ENCODE peak calls at places on chromosomes 3 and 15, in four cellular contexts. E is H1, C is A549, T is HCT116. L is an unnamed sample.

GRCh38 chr3:12707425-12707824 is 43.5 kb upstream of the RAF1 start:
- DNase-seq in C (no peak), T (no peak), E (no peak), L (peak; percentile 37)

GRCh38 chr3:176796371-176796770 is 400.9 kb downstream of the TBL1XR1 start:
- DNase-seq in T (no peak), E (no peak), C (no peak), L (peak; percentile 9)

GRCh38 chr3:59541352-59541751 is 491.5 kb upstream of the CFAP20DC start:
- DNase-seq in T (no peak), C (no peak), E (no peak), L (no peak)

GRCh38 chr15:47618216-47618615 is 99.1 kb upstream of the SEMA6D start:
- DNase-seq in E (no peak), C (no peak), T (no peak), L (no peak)

GRCh38 chr3:183253364-183253960 is 409 bp downstream of the B3GNT5 start:
- DNase-seq in C (no peak), T (no peak), E (no peak), L (peak; percentile 41)

GRCh38 chr15:33068007-33068441 is 126.5 kb downstream of the FMN1 start:
- DNase-seq in T (no peak), C (peak; percentile 72), E (no peak), L (no peak)

GRCh38 chr3:153595186-153595815 is 433.3 kb downstream of the RAP2B start:
- DNase-seq in C (peak; percentile 6), E (no peak), T (peak; percentile 24), L (peak; percentile 50)

GRCh38 chr15:63198752-63199250 is 9.4 kb downstream of the RAB8B start:
- DNase-seq in T (no peak), E (no peak), C (no peak), L (peak; percentile 69)

GRCh38 chr15:83365370-83365938 is 81.0 kb upstream of the BNC1 start:
- DNase-seq in E (no peak), C (peak; percentile 49), T (peak; percentile 16), L (peak; percentile 20)

GRCh38 chr3:34033840-34034239 is 235.4 kb downstream of the PDCD6IP start:
- DNase-seq in C (no peak), E (no peak), T (no peak), L (no peak)

GRCh38 chr15:45637552-45638033 is 2.8 kb downstream of the SQOR start:
- DNase-seq in T (no peak), E (no peak), C (peak; percentile 32), L (peak; percentile 98)

GRCh38 chr3:81419196-81419595 is 342.2 kb downstream of the GBE1 start:
- DNase-seq in T (no peak), C (peak; percentile 3), E (no peak), L (peak; percentile 22)

GRCh38 chr3:73143821-73144237 is 82.4 kb downstream of the EBLN2 start:
- DNase-seq in E (no peak), C (no peak), T (no peak), L (no peak)
- TF ChIP-seq CEBPB in E (no peak), C (no peak), T (no peak), L (no peak)

GRCh38 chr3:93910085-93910484 is 63.6 kb downstream of the PROS1 start:
- DNase-seq in E (no peak), C (no peak), T (no peak), L (no peak)
- TF ChIP-seq CEBPB in E (no peak), C (no peak), T (no peak), L (peak; percentile 10)

GRCh38 chr3:148974726-148975125 is 16.6 kb upstream of the GYG1 start:
- DNase-seq in C (no peak), E (no peak), T (no peak), L (peak; percentile 23)

GRCh38 chr3:148971819-148972218 is 19.5 kb upstream of the GYG1 start:
- DNase-seq in C (no peak), E (no peak), T (no peak), L (peak; percentile 69)

GRCh38 chr3:148975277-148975676 is 16.1 kb upstream of the GYG1 start:
- DNase-seq in E (no peak), C (no peak), T (no peak), L (no peak)

GRCh38 chr3:148975696-148976095 is 15.6 kb upstream of the GYG1 start:
- DNase-seq in C (no peak), E (no peak), T (no peak), L (no peak)

GRCh38 chr3:148970311-148970710 is 21.0 kb upstream of the GYG1 start:
- DNase-seq in C (no peak), E (no peak), T (no peak), L (no peak)
- TF ChIP-seq CEBPB in C (no peak), E (no peak), T (no peak), L (no peak)

DNA sequence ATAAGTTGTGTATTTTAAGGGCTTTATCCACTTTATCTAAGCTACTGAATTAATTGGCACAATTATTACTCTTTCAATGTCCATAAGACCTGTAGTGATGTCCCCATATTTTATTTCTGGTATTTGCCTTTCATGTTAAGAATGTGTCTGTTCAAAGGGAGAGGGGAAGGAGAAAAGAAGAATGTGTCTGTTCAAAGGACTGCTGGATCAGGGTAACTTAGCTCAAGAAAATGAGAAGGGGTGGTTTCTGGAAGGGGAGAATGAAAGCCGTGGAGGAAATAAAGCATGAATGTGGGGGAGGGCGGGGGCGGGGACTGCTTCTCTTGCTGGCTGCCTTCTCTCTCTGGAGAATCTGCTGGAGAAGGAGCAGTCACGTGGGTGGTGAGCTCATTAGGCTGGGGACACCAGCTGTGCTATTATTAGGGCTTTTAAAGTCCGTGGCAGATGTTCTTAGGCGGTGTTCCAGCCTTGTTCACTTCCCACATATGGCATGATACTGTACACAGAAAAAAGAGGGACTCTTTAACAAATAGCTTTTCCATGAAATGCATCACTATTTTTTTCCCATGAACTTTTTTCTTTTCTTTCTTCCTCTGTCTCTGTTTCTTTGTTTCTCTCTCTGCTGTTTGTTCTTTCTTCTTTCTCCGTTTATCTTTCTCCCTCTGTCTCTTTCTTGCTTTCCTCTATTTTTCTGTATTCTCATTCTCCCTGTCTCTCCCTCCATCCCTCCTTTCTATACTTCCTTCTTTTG is 63.7 kb upstream of the ULK4 start:
- DNase-seq in C (peak; percentile 54), E (no peak), T (peak; percentile 42), L (peak; percentile 99)
- TF ChIP-seq CEBPB in C (no peak), E (no peak), T (no peak), L (no peak)

GRCh38 chr15:64694816-64695215 is 80.6 kb downstream of the RBPMS2 start:
- DNase-seq in E (no peak), C (no peak), T (no peak), L (no peak)
- TF ChIP-seq CEBPB in E (no peak), C (no peak), T (no peak), L (no peak)

DNA sequence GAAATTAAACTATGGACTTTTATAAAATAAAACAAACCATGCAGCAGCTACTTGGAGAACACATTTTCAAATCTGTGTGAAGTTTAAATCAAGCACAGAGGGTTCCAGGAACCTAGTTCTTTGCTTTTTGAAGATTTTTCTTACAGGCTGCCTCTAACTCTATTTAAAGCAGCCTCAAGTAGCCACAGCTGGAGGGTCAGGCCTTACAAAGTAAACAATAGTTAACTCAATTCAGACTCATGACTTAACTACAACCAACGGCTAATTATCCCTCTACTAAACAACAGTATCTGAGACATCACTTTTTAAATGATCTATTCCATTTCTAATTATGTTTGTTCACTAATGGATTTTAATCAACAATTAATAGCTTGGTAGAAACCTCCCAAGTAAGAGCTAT is 9.8 kb downstream of the LRIG1 start:
- DNase-seq in E (no peak), C (no peak), T (no peak), L (peak; percentile 66)
- TF ChIP-seq CEBPB in E (no peak), C (no peak), T (no peak), L (no peak)

DNA sequence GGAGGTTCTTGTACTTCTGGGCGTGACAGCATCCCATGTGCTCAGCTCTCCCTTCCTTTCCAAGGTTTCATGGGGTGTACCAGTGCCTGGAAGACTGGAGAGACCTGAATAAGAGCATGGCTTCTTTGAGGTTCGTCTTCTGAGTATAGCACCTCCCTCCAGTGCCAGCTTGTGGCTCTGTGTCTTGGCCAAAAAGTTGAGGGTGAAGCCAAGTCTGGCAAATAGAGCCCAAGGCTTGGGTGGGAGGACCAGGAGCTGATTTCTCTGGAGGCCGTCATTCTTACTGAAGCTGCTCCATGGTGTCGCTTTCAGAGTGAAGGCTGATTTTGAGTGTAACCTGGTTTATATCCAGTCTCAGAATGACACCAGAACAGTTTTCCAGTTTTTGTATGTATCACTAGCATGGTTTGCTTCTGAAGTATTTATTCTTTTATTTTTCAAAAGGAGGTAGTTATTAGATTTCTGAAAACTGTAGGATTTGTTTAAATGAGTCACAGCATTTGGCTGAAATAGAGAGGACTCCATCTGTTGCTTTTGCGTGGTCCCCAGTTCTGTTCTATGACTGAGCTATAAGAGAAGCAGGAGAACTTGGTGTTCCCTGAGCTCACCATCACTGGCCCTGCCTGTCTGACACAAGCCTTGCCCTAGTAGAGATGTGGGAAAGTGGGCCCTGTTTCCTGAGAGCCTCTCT is 47.2 kb downstream of the BSN start:
- DNase-seq in C (no peak), E (no peak), T (no peak), L (peak; percentile 65)
- TF ChIP-seq CEBPB in C (no peak), E (no peak), T (no peak), L (no peak)

GRCh38 chr3:58004972-58005371 is 3.2 kb upstream of the FLNB start:
- DNase-seq in C (no peak), E (no peak), T (no peak), L (peak; percentile 91)
- TF ChIP-seq CEBPB in C (no peak), E (no peak), T (no peak), L (peak; percentile 30)

GRCh38 chr15:85852969-85853368 is 58.2 kb upstream of the KLHL25 start:
- DNase-seq in T (no peak), E (no peak), C (no peak), L (no peak)

GRCh38 chr15:85854345-85855097 is 59.8 kb upstream of the KLHL25 start:
- DNase-seq in C (peak; percentile 88), E (no peak), T (peak; percentile 52), L (peak; percentile 62)

DNA sequence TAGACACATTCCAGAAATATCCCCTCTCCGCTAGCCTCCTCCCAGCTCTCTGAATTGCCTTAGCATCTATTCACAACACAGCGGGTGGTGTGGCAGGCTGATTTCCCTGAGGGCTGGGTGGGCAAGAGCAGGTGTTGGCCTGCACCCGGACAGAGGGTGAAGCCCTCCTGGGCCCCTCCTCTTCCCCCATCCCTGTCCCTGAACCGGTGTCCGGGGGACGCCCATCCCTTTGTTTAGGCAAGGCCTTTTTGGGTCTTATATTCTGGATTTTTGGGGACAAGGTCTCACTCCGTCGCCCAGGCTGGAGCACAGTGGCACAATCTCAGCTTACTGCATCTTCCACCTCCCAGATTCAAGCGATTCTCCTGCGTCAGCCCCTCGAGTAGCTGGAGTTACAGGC is 55.2 kb upstream of the KLHL25 start:
- DNase-seq in T (no peak), C (no peak), E (no peak), L (no peak)
- TF ChIP-seq CEBPB in T (no peak), C (no peak), E (no peak), L (no peak)

DNA sequence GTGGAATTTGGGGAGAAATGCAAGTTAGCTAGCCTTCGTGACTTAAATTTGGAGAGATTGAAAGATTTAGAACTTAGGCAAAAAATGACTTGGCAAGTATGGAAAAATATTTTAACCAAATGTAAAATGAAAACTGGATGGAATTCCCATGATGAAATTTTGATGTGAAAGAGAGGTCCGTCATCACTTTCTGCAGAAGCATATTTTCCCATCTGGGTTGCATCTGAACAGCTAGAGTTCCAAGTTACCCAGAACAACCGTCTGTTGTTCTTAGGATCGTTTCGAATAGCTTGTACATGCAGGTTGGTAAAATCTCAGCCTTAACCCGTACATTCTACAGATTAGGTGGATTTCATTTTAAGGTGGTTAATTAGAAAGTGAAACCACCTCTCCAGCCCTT is 136.2 kb downstream of the GHSR start:
- DNase-seq in T (no peak), E (no peak), C (no peak), L (no peak)
- TF ChIP-seq CEBPB in T (no peak), E (no peak), C (no peak), L (no peak)